ENCODE peak calls at places on chromosome 13, in seven cellular contexts. F, U, A, T, Q, C and V are unnamed samples.

GRCh38 chr13:42660367-42660965 is 86.5 kb downstream of the TNFSF11 start:
- DNase-seq in C (no peak), A (peak), T (no peak), F (no peak), Q (peak), U (no peak), V (no peak)

GRCh38 chr13:24745516-24745860 is 18.5 kb upstream of the RNF17 start:
- DNase-seq in T (no peak), F (no peak), Q (no peak), U (no peak), C (no peak), A (no peak), V (no peak)

GRCh38 chr13:71412231-71412630 is 454.8 kb downstream of the DACH1 start:
- DNase-seq in F (no peak), T (no peak), C (no peak), Q (no peak), U (no peak), A (no peak), V (no peak)

GRCh38 chr13:31627097-31627496 is 112.2 kb upstream of the RXFP2 start:
- DNase-seq in T (no peak), F (no peak), U (no peak), C (no peak), Q (no peak), A (peak), V (no peak)

GRCh38 chr13:74288361-74288911 is 154.2 kb upstream of the KLF12 start:
- DNase-seq in T (no peak), A (no peak), U (peak), Q (no peak), C (no peak), F (no peak), V (peak)

GRCh38 chr13:44300895-44301638 is 72.6 kb upstream of the SERP2 start:
- DNase-seq in T (peak), F (no peak), A (no peak), U (no peak), C (peak), Q (no peak), V (no peak)

GRCh38 chr13:25881946-25882574 is 169.8 kb downstream of the SHISA2 start:
- DNase-seq in Q (peak), T (no peak), U (no peak), A (no peak), F (no peak), C (no peak), V (no peak)

GRCh38 chr13:110138009-110138699 is 168.8 kb downstream of the COL4A1 start:
- DNase-seq in A (no peak), F (peak), U (peak), T (peak), C (no peak), Q (no peak), V (peak)

GRCh38 chr13:114099191-114099590 is 33.2 kb downstream of the RASA3 start:
- DNase-seq in U (peak), T (no peak), Q (peak), F (peak), A (peak), C (peak), V (no peak)

GRCh38 chr13:99379856-99380255 is 72.7 kb upstream of the GPR183 start:
- DNase-seq in C (no peak), A (no peak), T (no peak), Q (no peak), F (no peak), U (no peak), V (no peak)